ENCODE peak calls at places on chromosomes 16 and 17, in eight cellular contexts. A is cardiac muscle cell; O is uterus; U is stomach; S is transverse colon; C is small intestine; J is coronary artery; Q is CD4-positive, alpha-beta T cell. K is an unnamed sample.

GRCh38 chr17:69898606-69899005 is 176.4 kb upstream of the KCNJ16 start:
- DNase-seq in U (no peak), J (no peak), C (no peak), A (peak; percentile 16), Q (no peak), S (no peak), O (no peak), K (no peak)

GRCh38 chr17:3574231-3574630 is 16.6 kb upstream of the TRPV3 start:
- DNase-seq in A (no peak), S (no peak), Q (no peak), C (no peak), J (no peak), U (no peak), O (no peak), K (no peak)

GRCh38 chr17:34811561-34811960 is 149.7 kb downstream of the CCT6B start:
- DNase-seq in U (no peak), S (no peak), O (no peak), Q (no peak), C (no peak), J (no peak), A (no peak), K (no peak)

GRCh38 chr17:47200325-47200663 is 8.9 kb upstream of the MYL4 start:
- DNase-seq in U (no peak), A (no peak), S (no peak), O (no peak), Q (no peak), C (no peak), J (no peak), K (no peak)

GRCh38 chr17:77383613-77384608 is 243.1 kb downstream of the SEC14L1 start:
- DNase-seq in A (no peak), J (no peak), Q (no peak), U (peak; percentile 77), O (peak; percentile 46), S (no peak), C (no peak), K (no peak)

GRCh38 chr16:22664561-22664997 is 149.4 kb upstream of the HS3ST2 start:
- DNase-seq in U (no peak), O (no peak), Q (no peak), C (no peak), J (peak; percentile 62), A (no peak), S (no peak), K (no peak)

GRCh38 chr17:62892069-62892675 is 73.9 kb upstream of the TANC2 start:
- DNase-seq in A (no peak), Q (no peak), S (no peak), J (no peak), U (no peak), O (no peak), C (no peak), K (no peak)

GRCh38 chr16:76461836-76462235 is 184.6 kb downstream of the CNTNAP4 start:
- DNase-seq in C (no peak), A (no peak), S (no peak), U (no peak), O (no peak), Q (no peak), J (no peak), K (no peak)

GRCh38 chr17:65323055-65323454 is 185.9 kb downstream of the RGS9 start:
- DNase-seq in S (no peak), C (no peak), A (no peak), Q (no peak), J (no peak), O (no peak), U (no peak), K (no peak)

GRCh38 chr17:58995247-58995940 is 111.3 kb downstream of the TRIM37 start:
- DNase-seq in S (no peak), J (no peak), U (no peak), Q (no peak), O (no peak), C (no peak), A (no peak), K (no peak)

GRCh38 chr16:28497861-28498599 is 3.6 kb downstream of the APOBR start:
- DNase-seq in S (no peak), Q (no peak), U (no peak), J (no peak), A (no peak), C (no peak), O (no peak), K (no peak)

GRCh38 chr16:67156146-67156844 is 3.4 kb downstream of the TRADD start:
- DNase-seq in Q (no peak), J (peak; percentile 71), C (peak; percentile 41), U (no peak), A (no peak), S (no peak), O (no peak), K (no peak)

GRCh38 chr17:32111141-32111771 is 31.0 kb upstream of the RHOT1 start:
- DNase-seq in Q (no peak), C (peak; percentile 34), S (peak; percentile 33), A (peak; percentile 77), U (peak; percentile 61), O (peak; percentile 51), J (no peak), K (peak; percentile 60)

GRCh38 chr17:1648582-1649115 is 1.0 kb downstream of the RILP start:
- DNase-seq in A (peak; percentile 98), U (peak; percentile 97), Q (peak; percentile 92), J (peak; percentile 96), O (peak; percentile 93), C (peak; percentile 93), S (peak; percentile 96), K (peak; percentile 90)

GRCh38 chr16:1788095-1788707 is 5.3 kb downstream of the IGFALS start:
- DNase-seq in C (no peak), J (no peak), Q (no peak), U (no peak), A (no peak), O (no peak), S (no peak), K (no peak)

GRCh38 chr16:30490210-30490609 is 17.7 kb downstream of the ITGAL start:
- DNase-seq in S (no peak), O (no peak), Q (no peak), U (no peak), J (no peak), A (no peak), C (no peak), K (no peak)

GRCh38 chr17:43619696-43620095 is 42.0 kb downstream of the MEOX1 start:
- DNase-seq in A (no peak), Q (no peak), U (no peak), J (no peak), S (no peak), C (no peak), O (no peak), K (no peak)

GRCh38 chr17:78541488-78542237 is 35.5 kb downstream of the DNAH17 start:
- DNase-seq in U (no peak), Q (no peak), A (no peak), J (no peak), O (no peak), S (no peak), C (peak; percentile 10), K (no peak)

GRCh38 chr17:40032322-40033320 is 17.4 kb downstream of the CSF3 start:
- DNase-seq in O (no peak), A (no peak), Q (no peak), U (peak; percentile 96), C (peak; percentile 97), S (peak; percentile 91), J (no peak), K (no peak)

GRCh38 chr16:79299154-79299799 is 301.3 kb downstream of the MAF start:
- DNase-seq in A (no peak), S (no peak), O (no peak), J (no peak), U (no peak), Q (no peak), C (no peak), K (no peak)

GRCh38 chr17:81976332-81977210 is 858 bp upstream of the ASPSCR1 start:
- DNase-seq in S (peak; percentile 49), C (peak; percentile 39), J (no peak), Q (no peak), U (peak; percentile 69), O (peak; percentile 38), A (no peak), K (no peak)

GRCh38 chr16:51763072-51763658 is 612.1 kb upstream of the SALL1 start:
- DNase-seq in U (no peak), Q (no peak), J (no peak), O (no peak), A (no peak), S (no peak), C (no peak), K (no peak)

GRCh38 chr16:88521674-88522073 is 48.5 kb upstream of the ZC3H18 start:
- DNase-seq in S (no peak), O (no peak), Q (no peak), A (no peak), U (no peak), C (no peak), J (no peak), K (no peak)

GRCh38 chr17:41417576-41418015 is 6.8 kb downstream of the KRT37 start:
- DNase-seq in A (no peak), Q (no peak), S (no peak), U (no peak), C (peak; percentile 32), J (no peak), O (no peak), K (no peak)

GRCh38 chr16:10122026-10122425 is 60.2 kb downstream of the GRIN2A start:
- DNase-seq in A (no peak), Q (no peak), C (no peak), U (no peak), J (no peak), S (no peak), O (no peak), K (no peak)

GRCh38 chr16:10521681-10522274 is 58.6 kb downstream of the EMP2 start:
- DNase-seq in O (peak; percentile 63), Q (peak; percentile 4), C (peak; percentile 71), A (peak; percentile 75), U (peak; percentile 65), S (peak; percentile 70), J (no peak), K (no peak)

GRCh38 chr16:65038125-65038524 is 83.7 kb downstream of the CDH11 start:
- DNase-seq in U (no peak), J (no peak), S (no peak), C (no peak), A (no peak), O (no peak), Q (no peak), K (no peak)
- H3K27ac ChIP-seq in U (no peak overlapping the region), J (no peak overlapping the region), S (no peak overlapping the region), C (no peak overlapping the region), A (no peak overlapping the region), O (no peak overlapping the region), Q (no peak overlapping the region), K (no peak overlapping the region)

GRCh38 chr17:72502940-72503341 is 382.1 kb downstream of the SOX9 start:
- DNase-seq in A (peak; percentile 50), Q (no peak), J (no peak), U (no peak), S (no peak), O (no peak), C (no peak), K (no peak)
- H3K27ac ChIP-seq in A (no peak overlapping the region), Q (no peak overlapping the region), J (no peak overlapping the region), U (peak overlapping the region; percentile 85), S (peak overlapping the region; percentile 54), O (no peak overlapping the region), C (no peak overlapping the region), K (no peak overlapping the region)

GRCh38 chr16:74225278-74225677 is 71.3 kb upstream of the PSMD7 start:
- DNase-seq in Q (no peak), U (no peak), O (no peak), A (peak; percentile 32), J (no peak), C (no peak), S (no peak), K (no peak)
- H3K27ac ChIP-seq in Q (no peak overlapping the region), U (no peak overlapping the region), O (no peak overlapping the region), A (no peak overlapping the region), J (no peak overlapping the region), C (no peak overlapping the region), S (no peak overlapping the region), K (no peak overlapping the region)

GRCh38 chr16:73017321-73017720 is 30.6 kb downstream of the ZFHX3 start:
- DNase-seq in S (no peak), Q (no peak), C (no peak), A (no peak), O (no peak), U (peak; percentile 37), J (no peak), K (no peak)
- H3K27ac ChIP-seq in S (peak overlapping the region; percentile 71), Q (no peak overlapping the region), C (no peak overlapping the region), A (no peak overlapping the region), O (no peak overlapping the region), U (no peak overlapping the region), J (peak overlapping the region; percentile 43), K (no peak overlapping the region)